ENCODE peak calls at places on chromosomes 12 and 14, in six cellular contexts. Y is H9, C is neuronal stem cell, S is trophoblast cell, U is IMR-90, N is H1. A is an unnamed sample. For H3K4me1, the result is how much of the 10 kb centered on the place peaks cover.

GRCh38 chr12:79381246-79382208 is 309.2 kb downstream of the PAWR start:
- DNase-seq in Y (no peak), C (no peak), S (no peak), U (no peak), N (no peak), A (no peak)

GRCh38 chr12:98574110-98574509 is 19.4 kb upstream of the SLC25A3 start:
- DNase-seq in Y (no peak), C (no peak), S (no peak), U (no peak), N (no peak), A (no peak)

GRCh38 chr14:22664261-22664660 is 20.1 kb upstream of the OR6J1 start:
- DNase-seq in Y (no peak), C (no peak), S (no peak), U (no peak), N (no peak), A (peak)

GRCh38 chr12:98896938-98897337 is 251.8 kb downstream of the APAF1 start:
- DNase-seq in Y (no peak), C (no peak), S (no peak), U (peak), N (no peak), A (no peak)

GRCh38 chr14:64702493-64703392 is 1.5 kb upstream of the PLEKHG3 start:
- DNase-seq in Y (peak), C (no peak), S (peak), U (no peak), N (no peak), A (no peak)

GRCh38 chr14:32408018-32408417 is 78.9 kb downstream of the AKAP6 start:
- DNase-seq in Y (no peak), C (no peak), S (no peak), U (no peak), N (no peak), A (no peak)

GRCh38 chr12:104420868-104421267 is 35.9 kb upstream of the CHST11 start:
- DNase-seq in Y (no peak), C (no peak), S (peak), U (no peak), N (no peak), A (no peak)

GRCh38 chr12:84727964-84728363 is 184.6 kb downstream of the SLC6A15 start:
- DNase-seq in Y (peak), C (no peak), S (peak), U (no peak), N (no peak), A (no peak)

GRCh38 chr12:71415336-71416231 is 24.0 kb upstream of the LGR5 start:
- DNase-seq in Y (peak), C (peak), S (peak), U (peak), N (no peak), A (peak)

GRCh38 chr12:6370994-6371754 is 4.2 kb downstream of the SCNN1A start:
- DNase-seq in Y (peak), C (peak), S (peak), U (peak), N (peak), A (peak)

GRCh38 chr14:93957751-93958566 is 18.4 kb downstream of the ASB2 start:
- DNase-seq in Y (no peak), C (no peak), S (no peak), U (no peak), N (no peak), A (no peak)

GRCh38 chr12:72267974-72268373 is 4.2 kb upstream of the TRHDE start:
- DNase-seq in Y (no peak), C (no peak), S (no peak), U (peak), N (no peak), A (no peak)

GRCh38 chr14:45222485-45223262 is 30.3 kb downstream of the MIS18BP1 start:
- DNase-seq in Y (no peak), C (no peak), S (no peak), U (no peak), N (no peak), A (no peak)

GRCh38 chr14:92676448-92677086 is 71.9 kb downstream of the LGMN start:
- DNase-seq in Y (no peak), C (no peak), S (no peak), U (no peak), N (no peak), A (no peak)

DNA sequence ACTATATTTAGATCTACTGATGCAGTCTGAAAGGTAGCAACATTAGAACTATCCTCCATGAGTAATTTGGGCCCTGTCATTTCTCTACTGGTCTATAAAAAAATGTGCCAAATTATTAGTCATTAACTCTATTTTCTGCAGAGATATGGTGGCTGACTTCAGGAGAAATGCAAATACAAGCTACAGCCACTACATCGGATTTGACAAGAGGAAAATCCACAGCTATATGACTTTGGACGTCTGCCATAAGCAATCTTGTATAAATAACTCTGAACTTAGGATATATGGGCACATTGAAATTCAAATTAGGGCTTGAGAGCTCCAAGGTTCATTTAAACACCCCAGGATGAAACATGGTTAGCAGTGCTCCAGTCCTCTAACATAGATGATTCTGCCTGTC is 983.0 kb upstream of the LRFN5 start:
- DNase-seq in Y (no peak), C (no peak), S (no peak), U (no peak), N (no peak), A (no peak)
- H4K91ac ChIP-seq in Y (no peak), C (no peak), S (no peak), U (no peak), N (no peak), A (no peak)

GRCh38 chr12:10624631-10625030 is 11.2 kb upstream of the MAGOHB start:
- DNase-seq in Y (no peak), C (no peak), S (peak), U (no peak), N (no peak), A (no peak)

GRCh38 chr12:10620078-10620779 is 6.8 kb upstream of the MAGOHB start:
- DNase-seq in Y (no peak), C (no peak), S (no peak), U (no peak), N (no peak), A (no peak)

GRCh38 chr12:10623131-10623530 is 9.7 kb upstream of the MAGOHB start:
- DNase-seq in Y (no peak), C (no peak), S (no peak), U (peak), N (no peak), A (no peak)

GRCh38 chr12:10618338-10618987 is 5.1 kb upstream of the MAGOHB start:
- DNase-seq in Y (no peak), C (no peak), S (peak), U (peak), N (no peak), A (peak)

GRCh38 chr12:10621278-10621677 is 7.9 kb upstream of the MAGOHB start:
- DNase-seq in Y (no peak), C (no peak), S (no peak), U (no peak), N (no peak), A (no peak)
- H2BK5ac ChIP-seq in Y (no peak), C (no peak), S (no peak), U (no peak), N (no peak), A (no peak)

GRCh38 chr12:52497975-52498374 is 4.9 kb upstream of the KRT6A start:
- DNase-seq in Y (no peak), C (no peak), S (peak), U (no peak), N (no peak), A (no peak)

GRCh38 chr12:52495385-52495784 is 2.3 kb upstream of the KRT6A start:
- DNase-seq in Y (peak), C (no peak), S (peak), U (no peak), N (no peak), A (no peak)

GRCh38 chr12:52496054-52496453 is 3.0 kb upstream of the KRT6A start:
- DNase-seq in Y (no peak), C (no peak), S (no peak), U (no peak), N (no peak), A (no peak)

GRCh38 chr12:52494518-52494917 is 1.5 kb upstream of the KRT6A start:
- DNase-seq in Y (no peak), C (no peak), S (peak), U (no peak), N (no peak), A (no peak)

GRCh38 chr12:52496590-52497071 is 3.6 kb upstream of the KRT6A start:
- DNase-seq in Y (peak), C (peak), S (peak), U (peak), N (no peak), A (peak)
- H3K4me1 ChIP-seq in Y (under half), C (under half), S (under half), U (under half), N (under half), A (under half)

DNA sequence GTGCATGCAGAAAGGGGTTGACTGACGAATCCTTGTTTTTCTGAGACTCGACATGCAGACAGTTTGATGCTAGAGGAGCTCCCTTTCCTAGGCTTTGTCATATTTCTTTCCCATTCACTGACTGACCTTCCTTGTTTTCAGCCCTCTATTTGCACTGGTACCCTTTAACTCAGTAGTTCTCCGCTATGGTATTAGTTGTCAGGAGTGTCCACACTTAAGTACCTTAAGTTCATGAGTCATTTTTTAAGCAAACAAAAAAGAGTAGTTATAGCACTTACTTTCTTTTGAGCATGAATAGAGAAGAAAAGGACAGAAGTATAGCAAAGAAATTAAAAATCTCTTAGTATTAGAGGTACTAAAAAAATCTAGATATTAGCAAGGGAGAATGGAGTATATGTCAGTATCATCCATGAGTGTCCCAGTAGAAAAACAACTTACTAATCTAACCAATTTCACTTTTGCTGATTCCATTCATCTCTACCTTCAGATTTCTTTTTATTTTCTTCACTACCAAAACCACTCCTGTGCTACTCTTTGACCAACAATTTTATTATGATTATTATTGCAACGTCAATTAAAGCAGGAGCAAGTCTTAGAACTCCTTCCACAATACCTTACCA is 8.3 kb downstream of the ATP2B1 start:
- DNase-seq in Y (no peak), C (no peak), S (no peak), U (peak), N (no peak), A (peak)
- H4K91ac ChIP-seq in Y (no peak), C (no peak), S (no peak), U (no peak), N (no peak), A (no peak)

GRCh38 chr14:37457334-37457733 is 137.7 kb downstream of the FOXA1 start:
- DNase-seq in Y (no peak), C (no peak), S (no peak), U (no peak), N (no peak), A (no peak)

GRCh38 chr14:37452323-37452722 is 142.7 kb downstream of the FOXA1 start:
- DNase-seq in Y (no peak), C (no peak), S (no peak), U (no peak), N (no peak), A (no peak)

DNA sequence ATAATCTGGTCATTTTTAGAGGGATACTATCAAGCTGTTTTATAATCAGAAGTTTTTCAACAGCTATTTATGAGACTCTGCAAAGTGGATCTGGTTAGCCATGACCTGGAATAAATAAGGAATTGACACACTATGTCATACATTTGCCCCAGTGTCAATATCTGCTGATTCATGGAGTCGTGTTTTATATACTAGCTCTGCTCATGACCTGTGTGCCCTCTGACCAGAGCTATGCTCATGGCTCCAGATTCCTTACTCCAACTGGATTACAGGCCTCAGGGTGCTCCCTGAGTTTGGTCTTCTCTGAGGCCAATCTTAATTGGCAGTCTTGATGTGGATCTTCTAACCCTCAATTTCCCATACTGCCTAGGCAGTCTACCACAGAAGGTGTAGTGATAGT is 141.1 kb downstream of the FOXA1 start:
- DNase-seq in Y (no peak), C (no peak), S (no peak), U (no peak), N (no peak), A (no peak)
- H2BK5ac ChIP-seq in Y (no peak), C (no peak), S (no peak), U (no peak), N (no peak), A (no peak)

GRCh38 chr12:49491823-49492222 is 47.0 kb upstream of the KCNH3 start:
- DNase-seq in Y (no peak), C (no peak), S (peak), U (no peak), N (no peak), A (peak)
- H3K4me1 ChIP-seq in Y (under half), C (under half), S (under half), U (under half), N (under half), A (under half)

GRCh38 chr12:78331764-78332163 is 501.1 kb downstream of the NAV3 start:
- DNase-seq in Y (no peak), C (peak), S (peak), U (no peak), N (no peak), A (peak)

GRCh38 chr12:78328524-78328923 is 497.8 kb downstream of the NAV3 start:
- DNase-seq in Y (no peak), C (no peak), S (no peak), U (no peak), N (no peak), A (no peak)

GRCh38 chr12:78330131-78330530 is 499.4 kb downstream of the NAV3 start:
- DNase-seq in Y (no peak), C (no peak), S (no peak), U (no peak), N (no peak), A (no peak)
- H4K91ac ChIP-seq in Y (no peak), C (no peak), S (no peak), U (no peak), N (no peak), A (no peak)

A was measured in mesenchymal stem cell.